ENCODE peak calls at places on chromosomes 3 and 15, in seven cellular contexts. X is kidney; N is substantia nigra; Z is BJ; J is HFF-Myc; K is activated T-cell treated with anti-CD3 and anti-CD28 coated beads, Interleukin-2, amount 50 U/mL, for 72 hours; R is GM12865. A is an unnamed sample.

GRCh38 chr3:107962946-107963345 is 127.9 kb downstream of the CD47 start:
- DNase-seq in X (no peak), N (no peak), Z (no peak), J (peak), K (no peak), R (no peak), A (no peak)

GRCh38 chr3:194329566-194329965 is 21.6 kb downstream of the CPN2 start:
- DNase-seq in X (peak), N (no peak), Z (no peak), J (no peak), K (no peak), R (no peak), A (no peak)

GRCh38 chr3:59970384-59970783 is 920.6 kb upstream of the CFAP20DC start:
- DNase-seq in X (no peak), N (no peak), Z (no peak), J (no peak), K (no peak), R (no peak), A (no peak)

GRCh38 chr3:131794766-131795381 is 239.9 kb downstream of the CPNE4 start:
- DNase-seq in X (no peak), N (peak), Z (no peak), J (peak), K (peak), R (peak), A (peak)

GRCh38 chr3:121869731-121870130 is 24.5 kb upstream of the SLC15A2 start:
- DNase-seq in X (no peak), N (no peak), Z (no peak), J (no peak), K (no peak), R (no peak), A (no peak)

GRCh38 chr3:118927449-118927848 is 107.2 kb downstream of the IGSF11 start:
- DNase-seq in X (no peak), N (no peak), Z (no peak), J (no peak), K (no peak), R (no peak), A (no peak)

GRCh38 chr3:153572654-153573053 is 410.6 kb downstream of the RAP2B start:
- DNase-seq in X (no peak), N (no peak), Z (no peak), J (no peak), K (no peak), R (no peak), A (no peak)

GRCh38 chr3:65993134-65993900 is 45.4 kb downstream of the MAGI1 start:
- DNase-seq in X (no peak), N (no peak), Z (no peak), J (no peak), K (no peak), R (no peak), A (no peak)

GRCh38 chr3:128400683-128401082 is 66.0 kb downstream of the DNAJB8 start:
- DNase-seq in X (no peak), N (no peak), Z (no peak), J (no peak), K (no peak), R (no peak), A (no peak)

GRCh38 chr3:73236867-73237266 is 175.4 kb downstream of the EBLN2 start:
- DNase-seq in X (no peak), N (no peak), Z (no peak), J (no peak), K (no peak), R (no peak), A (no peak)

GRCh38 chr15:60941448-60941847 is 287.7 kb downstream of the RORA start:
- DNase-seq in X (no peak), N (no peak), Z (peak), J (no peak), K (no peak), R (no peak), A (no peak)

GRCh38 chr3:28915711-28916481 is 365.0 kb upstream of the RBMS3 start:
- DNase-seq in X (no peak), N (no peak), Z (no peak), J (peak), K (peak), R (no peak), A (no peak)

GRCh38 chr3:73007992-73008712 is 11.5 kb downstream of the PPP4R2 start:
- DNase-seq in X (no peak), N (no peak), Z (no peak), J (no peak), K (no peak), R (no peak), A (no peak)

GRCh38 chr3:53016236-53016635 is 29.6 kb downstream of the SFMBT1 start:
- DNase-seq in X (no peak), N (no peak), Z (no peak), J (no peak), K (no peak), R (no peak), A (no peak)

GRCh38 chr3:148459931-148460513 is 237.7 kb upstream of the AGTR1 start:
- DNase-seq in X (no peak), N (no peak), Z (no peak), J (no peak), K (no peak), R (peak), A (no peak)

GRCh38 chr3:158768881-158769518 is 32.9 kb upstream of the MFSD1 start:
- DNase-seq in X (no peak), N (no peak), Z (peak), J (peak), K (no peak), R (no peak), A (peak)

A was measured in GM04503.